ENCODE peak calls at places on chromosomes 4 and X, in four cellular contexts. F is HCT116, N is HepG2, O is K562. P is an unnamed sample.

GRCh38 chr4:176189891-176190795 is 5.2 kb downstream of the SPATA4 start:
- DNase-seq in F (no peak), O (no peak), N (no peak), P (no peak)

GRCh38 chrX:78514852-78515251 is 144.3 kb downstream of the RTL3 start:
- DNase-seq in O (no peak), N (no peak), F (no peak), P (no peak)

GRCh38 chrX:83759872-83760271 is 101.1 kb upstream of the CYLC1 start:
- DNase-seq in F (no peak), N (peak), O (no peak), P (no peak)

GRCh38 chr4:186622788-186623464 is 67.6 kb upstream of the MTNR1A start:
- DNase-seq in O (no peak), N (no peak), F (no peak), P (no peak)

GRCh38 chrX:105870465-105870864 is 48.1 kb downstream of the NRK start:
- DNase-seq in N (no peak), O (no peak), F (no peak), P (no peak)

GRCh38 chr4:166077782-166078181 is 204.7 kb downstream of the TLL1 start:
- DNase-seq in O (no peak), F (no peak), N (no peak), P (no peak)

GRCh38 chr4:145351922-145352321 is 129.7 kb upstream of the SMAD1 start:
- DNase-seq in F (no peak), O (no peak), N (no peak), P (no peak)

GRCh38 chr4:83150563-83151330 is 36.2 kb upstream of the PLAC8 start:
- DNase-seq in N (peak), F (no peak), O (no peak), P (no peak)

GRCh38 chr4:39823193-39823592 is 125.3 kb downstream of the UBE2K start:
- DNase-seq in F (no peak), O (no peak), N (no peak), P (no peak)

GRCh38 chrX:120790118-120790517 is 85.5 kb downstream of the CT47B1 start:
- DNase-seq in N (peak), O (peak), F (peak), P (peak)

GRCh38 chrX:112011376-112011775 is 71.2 kb downstream of the TRPC5 start:
- DNase-seq in F (no peak), O (no peak), N (no peak), P (no peak)

GRCh38 chrX:68498044-68498507 is 775 bp upstream of the YIPF6 start:
- DNase-seq in O (no peak), F (no peak), N (peak), P (no peak)

GRCh38 chr4:92488496-92488895 is 184.7 kb downstream of the GRID2 start:
- DNase-seq in N (no peak), O (no peak), F (no peak), P (no peak)

GRCh38 chr4:138175337-138175794 is 66.8 kb downstream of the SLC7A11 start:
- DNase-seq in F (no peak), O (no peak), N (no peak), P (no peak)
- TF ChIP-seq TCF7L2 in F (no peak), O (no peak), N (no peak), P (no peak)

DNA sequence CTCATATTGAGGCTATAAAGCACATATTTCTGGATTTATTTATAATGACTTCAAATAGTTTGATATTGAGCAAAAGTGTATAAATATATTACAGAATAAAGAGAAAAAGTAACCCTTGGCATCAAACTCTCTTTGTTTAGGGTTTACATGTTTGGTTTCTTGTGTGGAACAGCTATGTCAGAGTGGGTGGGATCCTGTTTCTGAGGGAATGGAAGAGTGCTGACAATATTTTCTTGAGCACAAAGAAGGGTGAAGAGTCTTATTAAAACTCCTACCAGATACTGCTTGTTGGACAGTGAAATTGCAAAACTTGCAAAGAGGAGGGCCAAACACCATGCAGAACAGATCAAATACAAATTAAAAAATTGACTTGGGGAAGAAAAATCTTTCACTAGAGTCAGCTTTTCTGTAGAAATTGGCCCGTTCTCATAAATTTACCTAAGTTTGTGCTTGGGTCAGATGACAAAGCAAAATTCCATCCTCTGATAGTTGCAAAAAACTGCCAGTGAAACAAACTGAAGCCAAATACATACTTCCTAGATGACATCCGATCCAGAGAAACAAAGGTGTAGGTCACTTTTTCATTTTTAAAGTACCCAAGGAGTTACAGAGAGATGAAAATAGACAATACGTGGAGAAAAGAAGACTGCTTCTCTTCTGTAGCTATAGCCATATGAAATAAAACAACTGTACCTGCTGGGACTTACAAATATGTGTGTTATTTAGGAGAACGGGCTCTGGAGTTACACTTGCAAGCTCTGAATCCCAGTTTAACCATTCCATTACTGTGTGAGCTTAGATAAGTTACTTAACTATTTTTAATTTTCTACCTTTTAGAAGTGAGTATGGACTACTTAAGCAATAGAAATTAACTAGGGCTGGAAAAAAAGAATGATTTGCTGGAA is 133.3 kb downstream of the MAML3 start:
- DNase-seq in N (no peak), F (no peak), O (no peak), P (no peak)
- TF ChIP-seq TCF7L2 in N (no peak), F (no peak), O (no peak), P (no peak)

DNA sequence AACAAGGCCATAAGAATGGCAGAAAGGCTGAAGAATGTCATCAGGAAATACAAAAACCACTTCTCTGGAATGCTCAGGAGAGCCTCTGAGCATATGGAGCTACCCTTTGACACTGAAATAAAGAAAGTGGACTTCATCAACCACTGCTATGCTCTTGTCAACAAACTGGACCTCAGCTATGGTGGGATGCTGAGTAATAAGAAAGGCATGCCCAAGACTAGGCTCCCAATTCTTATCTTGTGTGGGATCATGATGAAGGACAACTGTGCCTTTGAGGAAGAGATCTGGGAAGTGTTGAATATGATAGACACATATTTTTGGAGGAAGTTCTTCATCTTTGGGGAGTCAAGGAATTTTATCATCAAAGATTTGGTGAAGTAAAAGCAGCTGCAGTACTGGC is 86.9 kb upstream of the MAGEB16 start:
- DNase-seq in F (no peak), O (no peak), N (no peak), P (no peak)
- TF ChIP-seq TCF7L2 in F (no peak), O (no peak), N (no peak), P (no peak)

GRCh38 chrX:40809210-40809609 is 73.9 kb upstream of the MED14 start:
- DNase-seq in F (no peak), O (no peak), N (no peak), P (no peak)
- TF ChIP-seq TCF7L2 in F (no peak), O (no peak), N (no peak), P (no peak)

P was measured in Panc1.